ENCODE peak calls at places on chromosomes 6 and 20, in nine cellular contexts. X is endothelial cell of umbilical vein, V is thoracic aorta, I is left lung, M is tibial artery, Q is hepatocyte, U is upper lobe of right lung, N is fibroblast of lung, S is HL-60. H is an unnamed sample.
A peak's percentile ranks its signal among the peaks of the same experiment; 100 is the strongest.

GRCh38 chr6:50846860-50847171 is 28.1 kb downstream of the TFAP2B start:
- DNase-seq in M (no peak), N (no peak), V (no peak), S (no peak), I (no peak), X (no peak), Q (no peak), U (no peak), H (no peak)

GRCh38 chr6:43628392-43629103 is 516 bp downstream of the GTPBP2 start:
- DNase-seq in N (peak; percentile 50), M (peak; percentile 80), Q (peak; percentile 72), U (peak; percentile 77), X (peak; percentile 32), V (no peak), S (peak; percentile 56), I (no peak), H (no peak)

GRCh38 chr6:17418281-17419188 is 25.1 kb downstream of the CAP2 start:
- DNase-seq in N (no peak), S (no peak), M (no peak), X (no peak), U (no peak), I (no peak), Q (no peak), V (no peak), H (no peak)

GRCh38 chr20:46831633-46832011 is 63.0 kb upstream of the EYA2 start:
- DNase-seq in M (no peak), U (no peak), Q (no peak), X (no peak), N (no peak), S (no peak), I (no peak), V (no peak), H (no peak)

GRCh38 chr6:24719125-24719931 is at the start of gene C6orf62:
- DNase-seq in Q (peak; percentile 43), N (no peak), V (no peak), X (peak; percentile 28), M (no peak), S (peak; percentile 69), U (no peak), I (peak; percentile 81), H (no peak)

GRCh38 chr20:50303573-50304500 is 113.2 kb downstream of the CEBPB start:
- DNase-seq in U (peak; percentile 78), M (peak; percentile 86), S (peak; percentile 25), X (peak; percentile 42), I (peak; percentile 74), Q (peak; percentile 87), V (no peak), N (peak; percentile 93), H (no peak)

GRCh38 chr20:57408131-57408530 is 16.9 kb downstream of the RBM38 start:
- DNase-seq in I (peak; percentile 34), N (peak; percentile 30), X (no peak), U (no peak), Q (no peak), S (no peak), V (no peak), M (no peak), H (no peak)

GRCh38 chr6:150978631-150979030 is 113.1 kb downstream of the MTHFD1L start:
- DNase-seq in Q (no peak), S (no peak), M (no peak), U (no peak), I (no peak), X (no peak), V (no peak), N (no peak), H (no peak)

GRCh38 chr20:3243718-3244358 is 4.8 kb upstream of the SLC4A11 start:
- DNase-seq in S (no peak), V (no peak), Q (no peak), X (no peak), N (no peak), U (no peak), M (no peak), I (no peak), H (no peak)

GRCh38 chr6:117906905-117907599 is at the start of gene SLC35F1:
- DNase-seq in M (no peak), X (peak; percentile 31), U (peak; percentile 69), N (peak; percentile 22), V (no peak), I (peak; percentile 78), S (no peak), Q (peak; percentile 64), H (no peak)

DNA sequence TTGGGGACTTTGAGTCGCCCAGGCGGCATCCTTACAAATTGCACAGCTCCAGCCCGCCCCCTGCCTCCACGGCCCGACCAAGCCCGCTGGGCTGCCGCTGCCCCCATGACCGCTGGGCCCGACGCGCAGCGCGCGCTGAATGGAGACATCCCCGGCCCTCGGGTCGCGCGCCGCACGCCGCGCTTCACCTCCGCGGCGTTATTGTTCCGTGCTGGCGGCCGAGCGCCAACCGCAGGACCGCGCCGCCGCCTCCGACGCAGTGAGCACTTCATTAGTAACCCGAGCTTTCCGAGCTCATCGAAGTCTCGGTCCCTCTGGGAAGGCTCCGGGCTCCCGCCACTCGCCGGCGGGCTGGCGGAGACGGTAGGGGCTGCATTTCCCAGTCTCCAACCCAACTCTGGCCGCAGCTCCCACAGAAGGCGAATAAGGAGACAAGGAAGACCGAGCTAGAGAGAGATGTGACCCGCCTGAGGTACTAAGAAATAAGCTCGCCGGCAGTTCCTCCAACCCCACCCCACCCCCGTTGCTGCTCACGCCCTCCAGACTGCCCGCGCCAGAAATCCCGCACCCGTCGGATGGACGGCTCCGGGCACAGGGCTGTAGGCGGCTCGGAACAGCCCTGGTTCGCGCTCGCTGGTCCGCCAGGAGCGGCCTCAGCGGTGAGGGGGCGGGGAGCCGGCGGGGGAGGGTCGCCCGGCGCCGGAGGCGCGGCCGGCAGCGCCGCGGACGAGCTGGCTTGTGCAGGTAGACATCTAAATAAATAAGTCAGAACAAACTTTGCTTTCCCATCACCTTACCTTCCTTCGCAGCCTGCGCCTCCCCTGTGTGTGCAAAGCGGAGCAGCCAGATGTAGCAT is 683 bp downstream of the EPHA7 start:
- DNase-seq in X (peak; percentile 47), S (no peak), N (peak; percentile 54), V (no peak), M (peak; percentile 60), Q (peak; percentile 66), I (peak; percentile 75), U (peak; percentile 66), H (no peak)
- TF ChIP-seq CTCF in X (no peak), S (no peak), N (no peak), V (no peak), M (no peak), Q (no peak), I (no peak), U (no peak), H (no peak)

DNA sequence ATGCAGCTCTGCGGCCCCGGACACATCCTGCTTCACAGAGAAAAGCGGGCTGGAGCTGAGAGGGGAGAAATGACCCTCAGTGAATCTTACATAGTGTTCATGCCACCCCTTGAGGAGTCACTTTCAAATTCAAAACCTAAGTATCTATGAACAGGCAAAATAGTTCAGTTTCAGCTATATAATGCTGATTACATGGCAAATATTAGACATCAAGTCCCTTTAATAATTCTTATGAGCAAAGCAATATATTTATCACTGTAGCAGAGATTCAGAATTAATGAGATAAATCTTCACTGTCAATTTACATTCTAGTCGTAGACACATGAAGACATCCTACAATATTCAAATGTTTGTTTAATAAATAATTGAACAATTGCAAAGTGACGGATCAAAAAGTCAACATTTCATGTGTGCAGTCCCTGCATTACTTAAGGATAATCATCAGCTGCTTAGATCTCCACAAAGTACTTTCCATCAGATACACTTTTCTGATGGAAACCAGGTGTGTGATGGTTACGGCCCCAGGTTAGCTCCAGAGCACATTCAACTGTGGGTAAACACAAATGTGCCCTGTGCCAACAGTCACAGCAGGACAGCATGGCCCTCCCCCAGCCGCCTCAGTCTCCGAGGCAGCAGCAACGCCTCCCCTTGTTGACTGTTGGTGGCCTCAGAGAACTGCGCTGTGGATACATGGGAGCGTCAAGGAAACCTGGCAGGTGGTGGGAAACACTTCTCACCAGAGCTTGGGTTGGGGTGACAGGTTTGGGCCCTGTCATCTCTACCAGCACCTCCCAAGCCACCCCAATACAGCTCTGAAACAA is 787 bp upstream of the PRR18 start:
- DNase-seq in Q (no peak), N (no peak), I (no peak), S (no peak), V (no peak), U (no peak), X (no peak), M (no peak), H (no peak)
- H3K4me3 ChIP-seq in Q (no peak overlapping the region), N (no peak overlapping the region), I (peak overlapping the region; percentile 41), S (no peak overlapping the region), V (peak overlapping the region; percentile 75), U (peak overlapping the region; percentile 46), X (no peak overlapping the region), M (peak overlapping the region; percentile 53), H (no peak overlapping the region)

GRCh38 chr6:82208914-82209313 is 38.6 kb downstream of the IBTK start:
- DNase-seq in V (no peak), I (no peak), S (no peak), X (no peak), Q (no peak), N (no peak), U (no peak), M (no peak), H (no peak)
- TF ChIP-seq CTCF in V (no peak), I (no peak), S (no peak), X (no peak), Q (no peak), N (no peak), U (no peak), M (no peak), H (no peak)

GRCh38 chr20:63566395-63567131 is 7.5 kb downstream of the HELZ2 start:
- DNase-seq in N (no peak), Q (no peak), X (no peak), V (no peak), U (no peak), I (no peak), M (no peak), S (no peak), H (no peak)

GRCh38 chr20:63567132-63567381 is 7.0 kb downstream of the HELZ2 start:
- DNase-seq in Q (no peak), N (no peak), U (no peak), S (peak; percentile 66), I (no peak), M (no peak), X (no peak), V (no peak), H (no peak)

GRCh38 chr20:63568986-63569949 is 4.8 kb downstream of the HELZ2 start:
- DNase-seq in N (no peak), X (no peak), I (peak; percentile 80), V (no peak), U (no peak), S (peak; percentile 32), M (no peak), Q (no peak), H (no peak)

GRCh38 chr20:63568170-63568981 is 5.7 kb downstream of the HELZ2 start:
- DNase-seq in U (no peak), N (no peak), X (no peak), V (no peak), M (no peak), I (peak; percentile 85), S (no peak), Q (no peak), H (no peak)

DNA sequence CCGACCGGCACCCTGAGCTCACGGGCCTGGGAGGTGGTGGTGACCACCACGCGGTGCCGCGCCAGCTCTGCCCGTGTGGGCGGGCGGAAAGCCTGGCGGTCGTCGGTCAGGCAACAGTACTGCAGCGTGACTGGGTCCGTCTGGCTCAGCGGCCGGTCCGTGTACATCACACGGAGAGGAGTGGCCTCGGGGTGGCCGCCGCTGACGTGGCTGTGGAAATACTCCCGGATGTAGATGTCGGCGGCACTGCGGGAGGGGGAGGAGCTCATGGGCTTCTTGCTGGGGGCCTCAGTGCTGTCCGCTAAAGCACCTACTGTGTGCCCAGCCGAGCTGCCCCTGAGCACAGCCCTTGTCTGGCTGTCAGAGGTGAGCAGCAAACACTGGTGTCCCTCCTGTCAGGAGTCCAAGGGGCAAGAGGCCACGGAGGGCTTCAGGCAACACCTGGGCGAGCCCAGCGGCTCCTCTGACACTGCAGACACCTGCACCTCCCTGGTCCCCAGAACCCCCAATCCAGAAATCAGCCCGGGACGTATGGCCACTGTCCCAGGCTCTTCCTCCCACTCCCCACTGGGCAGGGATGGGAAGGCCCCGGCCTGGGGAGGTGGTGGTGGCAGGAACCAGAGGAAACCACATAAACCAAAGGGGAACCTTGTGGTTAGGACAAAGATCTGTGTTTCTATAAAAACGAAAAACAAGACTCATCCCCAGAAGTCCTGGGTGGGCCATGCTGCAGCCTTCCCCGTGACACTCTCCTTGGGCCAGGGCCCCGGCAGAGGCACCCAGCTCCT is 6.5 kb downstream of the HELZ2 start:
- DNase-seq in I (peak; percentile 92), N (no peak), M (no peak), V (no peak), U (peak; percentile 87), Q (no peak), X (no peak), S (peak; percentile 80), H (no peak)
- H3K4me3 ChIP-seq in I (peak overlapping the region; percentile 13), N (no peak overlapping the region), M (no peak overlapping the region), V (peak overlapping the region; percentile 30), U (no peak overlapping the region), Q (no peak overlapping the region), X (no peak overlapping the region), S (no peak overlapping the region), H (no peak overlapping the region)